ENCODE peak calls at places on chromosomes 16 and 17, in nine cellular contexts. R is AG09309; O is GM03348; Z is HCEC 1CT; T is WTC11; M is activated T-helper 1 cell treated with anti-CD3 and anti-CD28 coated beads, Interleukin-2, amount 50 U/mL, for 16 hours; C is stimulated activated CD4-positive, alpha-beta T cell treated with anti-CD3 and anti-CD28 coated beads, Interleukin-1b, Interleukin-23, amount 100 ng/mL, for 48 hours; S is Calu3; J is posterior cingulate gyrus. H is an unnamed sample.

GRCh38 chr16:27401768-27402568 is at the start of gene IL21R:
- DNase-seq in Z (no peak), R (peak), M (peak), J (no peak), O (peak), S (no peak), T (no peak), C (peak), H (no peak)

GRCh38 chr17:33038740-33039139 is 47.1 kb downstream of the SPACA3 start:
- DNase-seq in O (peak), M (no peak), C (no peak), Z (no peak), T (peak), R (no peak), J (peak), S (peak), H (peak)

GRCh38 chr16:62068747-62069146 is 32.5 kb upstream of the CDH8 start:
- DNase-seq in Z (no peak), J (no peak), R (no peak), T (no peak), M (no peak), S (no peak), O (no peak), C (no peak), H (no peak)

GRCh38 chr16:4402439-4403132 is 13.8 kb downstream of the CORO7 start:
- DNase-seq in S (peak), R (no peak), Z (peak), M (peak), C (peak), J (peak), T (peak), O (peak), H (peak)

GRCh38 chr16:28538733-28539596 is at the start of gene NUPR1:
- DNase-seq in C (no peak), J (peak), T (peak), M (no peak), Z (peak), R (peak), S (no peak), O (peak), H (peak)

GRCh38 chr16:66266436-66267286 is 99.8 kb upstream of the CDH5 start:
- DNase-seq in S (no peak), R (no peak), J (peak), Z (no peak), M (no peak), O (peak), T (no peak), C (no peak), H (no peak)

GRCh38 chr16:19837984-19838707 is 46.5 kb downstream of the GPRC5B start:
- DNase-seq in C (no peak), M (no peak), Z (no peak), S (no peak), R (no peak), O (no peak), J (no peak), T (no peak), H (no peak)

GRCh38 chr17:67569873-67570272 is 147.9 kb upstream of the NOL11 start:
- DNase-seq in C (no peak), M (no peak), O (no peak), Z (no peak), T (no peak), S (no peak), R (no peak), J (no peak), H (no peak)

GRCh38 chr17:50059256-50059655 is 3.3 kb downstream of the ITGA3 start:
- DNase-seq in T (no peak), M (no peak), C (no peak), J (no peak), S (no peak), R (no peak), O (no peak), Z (no peak), H (peak)